ENCODE peak calls at places on chromosomes 3 and 15, in eight cellular contexts. One of them, this sample, is unnamed.

GRCh38 chr15:58748787-58749531 is 548 bp downstream of the ADAM10 start:
- DNase-seq in psoas muscle: peak; percentile 49
- DNase-seq in endothelial cell: peak; percentile 60
- DNase-seq in HFF-Myc: no peak
- DNase-seq in dorsolateral prefrontal cortex: peak; percentile 48
- DNase-seq in progenitor cell of endocrine pancreas: peak; percentile 54
- DNase-seq in type B pancreatic cell: peak; percentile 79
- DNase-seq in glutamatergic neuron: peak; percentile 68
- DNase-seq in this sample: peak; percentile 70

GRCh38 chr3:17122758-17123157 is 238.0 kb downstream of the PLCL2 start:
- DNase-seq in psoas muscle: no peak
- DNase-seq in endothelial cell: no peak
- DNase-seq in HFF-Myc: no peak
- DNase-seq in dorsolateral prefrontal cortex: no peak
- DNase-seq in progenitor cell of endocrine pancreas: no peak
- DNase-seq in type B pancreatic cell: no peak
- DNase-seq in glutamatergic neuron: no peak
- DNase-seq in this sample: no peak

GRCh38 chr3:46163551-46163981 is 44.5 kb downstream of the CCR1 start:
- DNase-seq in psoas muscle: no peak
- DNase-seq in endothelial cell: no peak
- DNase-seq in HFF-Myc: no peak
- DNase-seq in dorsolateral prefrontal cortex: no peak
- DNase-seq in progenitor cell of endocrine pancreas: no peak
- DNase-seq in type B pancreatic cell: no peak
- DNase-seq in glutamatergic neuron: no peak
- DNase-seq in this sample: no peak

GRCh38 chr3:13480340-13481318 is 523 bp downstream of the HDAC11 start:
- DNase-seq in psoas muscle: no peak
- DNase-seq in endothelial cell: peak; percentile 31
- DNase-seq in HFF-Myc: no peak
- DNase-seq in dorsolateral prefrontal cortex: peak; percentile 52
- DNase-seq in progenitor cell of endocrine pancreas: no peak
- DNase-seq in type B pancreatic cell: no peak
- DNase-seq in glutamatergic neuron: peak; percentile 45
- DNase-seq in this sample: peak; percentile 29

GRCh38 chr15:52689562-52689961 is 10.4 kb upstream of the ATOSA start:
- DNase-seq in psoas muscle: no peak
- DNase-seq in endothelial cell: no peak
- DNase-seq in HFF-Myc: no peak
- DNase-seq in dorsolateral prefrontal cortex: no peak
- DNase-seq in progenitor cell of endocrine pancreas: no peak
- DNase-seq in type B pancreatic cell: no peak
- DNase-seq in glutamatergic neuron: no peak
- DNase-seq in this sample: no peak

GRCh38 chr3:56878046-56878445 is 76.3 kb upstream of the ARHGEF3 start:
- DNase-seq in psoas muscle: no peak
- DNase-seq in endothelial cell: no peak
- DNase-seq in HFF-Myc: no peak
- DNase-seq in dorsolateral prefrontal cortex: peak; percentile 19
- DNase-seq in progenitor cell of endocrine pancreas: no peak
- DNase-seq in type B pancreatic cell: no peak
- DNase-seq in glutamatergic neuron: no peak
- DNase-seq in this sample: no peak

GRCh38 chr15:51908312-51908711 is 63.3 kb downstream of the LEO1 start:
- DNase-seq in psoas muscle: no peak
- DNase-seq in endothelial cell: no peak
- DNase-seq in HFF-Myc: no peak
- DNase-seq in dorsolateral prefrontal cortex: no peak
- DNase-seq in progenitor cell of endocrine pancreas: no peak
- DNase-seq in type B pancreatic cell: no peak
- DNase-seq in glutamatergic neuron: no peak
- DNase-seq in this sample: no peak

GRCh38 chr15:28131400-28131799 is 32.3 kb upstream of the OCA2 start:
- DNase-seq in psoas muscle: no peak
- DNase-seq in endothelial cell: no peak
- DNase-seq in HFF-Myc: no peak
- DNase-seq in dorsolateral prefrontal cortex: no peak
- DNase-seq in progenitor cell of endocrine pancreas: no peak
- DNase-seq in type B pancreatic cell: no peak
- DNase-seq in glutamatergic neuron: no peak
- DNase-seq in this sample: no peak

GRCh38 chr15:52020253-52021085 is 1.4 kb downstream of the MAPK6 start:
- DNase-seq in psoas muscle: no peak
- DNase-seq in endothelial cell: no peak
- DNase-seq in HFF-Myc: no peak
- DNase-seq in dorsolateral prefrontal cortex: no peak
- DNase-seq in progenitor cell of endocrine pancreas: no peak
- DNase-seq in type B pancreatic cell: no peak
- DNase-seq in glutamatergic neuron: no peak
- DNase-seq in this sample: no peak

GRCh38 chr3:21447471-21448205 is 303.4 kb downstream of the ZNF385D start:
- DNase-seq in psoas muscle: no peak
- DNase-seq in endothelial cell: no peak
- DNase-seq in HFF-Myc: peak; percentile 70
- DNase-seq in dorsolateral prefrontal cortex: no peak
- DNase-seq in progenitor cell of endocrine pancreas: no peak
- DNase-seq in type B pancreatic cell: no peak
- DNase-seq in glutamatergic neuron: no peak
- DNase-seq in this sample: no peak

GRCh38 chr3:194857459-194858113 is 171.9 kb downstream of the FAM43A start:
- DNase-seq in psoas muscle: no peak
- DNase-seq in endothelial cell: no peak
- DNase-seq in HFF-Myc: no peak
- DNase-seq in dorsolateral prefrontal cortex: no peak
- DNase-seq in progenitor cell of endocrine pancreas: no peak
- DNase-seq in type B pancreatic cell: no peak
- DNase-seq in glutamatergic neuron: no peak
- DNase-seq in this sample: no peak

GRCh38 chr3:72319202-72320095 is 528.8 kb downstream of the SHQ1 start:
- DNase-seq in psoas muscle: no peak
- DNase-seq in endothelial cell: no peak
- DNase-seq in HFF-Myc: no peak
- DNase-seq in dorsolateral prefrontal cortex: no peak
- DNase-seq in progenitor cell of endocrine pancreas: no peak
- DNase-seq in type B pancreatic cell: no peak
- DNase-seq in glutamatergic neuron: no peak
- DNase-seq in this sample: no peak

GRCh38 chr3:185200639-185201038 is 47.8 kb upstream of the C3orf70 start:
- DNase-seq in psoas muscle: no peak
- DNase-seq in endothelial cell: no peak
- DNase-seq in HFF-Myc: no peak
- DNase-seq in dorsolateral prefrontal cortex: no peak
- DNase-seq in progenitor cell of endocrine pancreas: no peak
- DNase-seq in type B pancreatic cell: no peak
- DNase-seq in glutamatergic neuron: no peak
- DNase-seq in this sample: no peak

GRCh38 chr3:119690043-119690656 is 12.7 kb upstream of the CFAP91 start:
- DNase-seq in psoas muscle: no peak
- DNase-seq in endothelial cell: no peak
- DNase-seq in HFF-Myc: no peak
- DNase-seq in dorsolateral prefrontal cortex: no peak
- DNase-seq in progenitor cell of endocrine pancreas: no peak
- DNase-seq in type B pancreatic cell: no peak
- DNase-seq in glutamatergic neuron: no peak
- DNase-seq in this sample: no peak

GRCh38 chr3:155504682-155505081 is 211.2 kb upstream of the STRIT1 start:
- DNase-seq in psoas muscle: no peak
- DNase-seq in endothelial cell: no peak
- DNase-seq in HFF-Myc: no peak
- DNase-seq in dorsolateral prefrontal cortex: no peak
- DNase-seq in progenitor cell of endocrine pancreas: no peak
- DNase-seq in type B pancreatic cell: no peak
- DNase-seq in glutamatergic neuron: no peak
- DNase-seq in this sample: no peak

GRCh38 chr15:38843736-38844590 is 279.3 kb upstream of the RASGRP1 start:
- DNase-seq in psoas muscle: no peak
- DNase-seq in endothelial cell: no peak
- DNase-seq in HFF-Myc: peak; percentile 81
- DNase-seq in dorsolateral prefrontal cortex: no peak
- DNase-seq in progenitor cell of endocrine pancreas: no peak
- DNase-seq in type B pancreatic cell: no peak
- DNase-seq in glutamatergic neuron: no peak
- DNase-seq in this sample: no peak

GRCh38 chr3:7728566-7729519 is 772.8 kb upstream of the LMCD1 start:
- DNase-seq in psoas muscle: no peak
- DNase-seq in endothelial cell: no peak
- DNase-seq in HFF-Myc: no peak
- DNase-seq in dorsolateral prefrontal cortex: no peak
- DNase-seq in progenitor cell of endocrine pancreas: no peak
- DNase-seq in type B pancreatic cell: no peak
- DNase-seq in glutamatergic neuron: no peak
- DNase-seq in this sample: no peak

GRCh38 chr3:142931222-142931621 is 32.3 kb downstream of the PAQR9 start:
- DNase-seq in psoas muscle: no peak
- DNase-seq in endothelial cell: no peak
- DNase-seq in HFF-Myc: no peak
- DNase-seq in dorsolateral prefrontal cortex: no peak
- DNase-seq in progenitor cell of endocrine pancreas: no peak
- DNase-seq in type B pancreatic cell: no peak
- DNase-seq in glutamatergic neuron: no peak
- DNase-seq in this sample: no peak

GRCh38 chr15:73921257-73921890 is 4.9 kb upstream of the LOXL1 start:
- DNase-seq in psoas muscle: no peak
- DNase-seq in endothelial cell: no peak
- DNase-seq in HFF-Myc: no peak
- DNase-seq in dorsolateral prefrontal cortex: no peak
- DNase-seq in progenitor cell of endocrine pancreas: no peak
- DNase-seq in type B pancreatic cell: no peak
- DNase-seq in glutamatergic neuron: no peak
- DNase-seq in this sample: no peak

GRCh38 chr3:69927571-69927970 is 72.0 kb upstream of the SAMMSON start:
- DNase-seq in psoas muscle: no peak
- DNase-seq in endothelial cell: no peak
- DNase-seq in HFF-Myc: no peak
- DNase-seq in dorsolateral prefrontal cortex: no peak
- DNase-seq in progenitor cell of endocrine pancreas: no peak
- DNase-seq in type B pancreatic cell: no peak
- DNase-seq in glutamatergic neuron: no peak
- DNase-seq in this sample: no peak

GRCh38 chr3:46386206-46386605 is 15.5 kb downstream of the CCR5 start:
- DNase-seq in psoas muscle: no peak
- DNase-seq in endothelial cell: no peak
- DNase-seq in HFF-Myc: no peak
- DNase-seq in dorsolateral prefrontal cortex: no peak
- DNase-seq in progenitor cell of endocrine pancreas: no peak
- DNase-seq in type B pancreatic cell: no peak
- DNase-seq in glutamatergic neuron: no peak
- DNase-seq in this sample: no peak

GRCh38 chr15:63513728-63514127 is 9.3 kb downstream of the USP3 start:
- DNase-seq in psoas muscle: no peak
- DNase-seq in endothelial cell: no peak
- DNase-seq in HFF-Myc: no peak
- DNase-seq in dorsolateral prefrontal cortex: no peak
- DNase-seq in progenitor cell of endocrine pancreas: no peak
- DNase-seq in type B pancreatic cell: no peak
- DNase-seq in glutamatergic neuron: no peak
- DNase-seq in this sample: no peak

GRCh38 chr15:56411122-56411749 is 46.0 kb downstream of the TEX9 start:
- DNase-seq in psoas muscle: no peak
- DNase-seq in endothelial cell: no peak
- DNase-seq in HFF-Myc: peak; percentile 9
- DNase-seq in dorsolateral prefrontal cortex: no peak
- DNase-seq in progenitor cell of endocrine pancreas: no peak
- DNase-seq in type B pancreatic cell: no peak
- DNase-seq in glutamatergic neuron: no peak
- DNase-seq in this sample: no peak

GRCh38 chr15:100714749-100715342 is 112.5 kb downstream of the ASB7 start:
- DNase-seq in psoas muscle: no peak
- DNase-seq in endothelial cell: no peak
- DNase-seq in HFF-Myc: no peak
- DNase-seq in dorsolateral prefrontal cortex: no peak
- DNase-seq in progenitor cell of endocrine pancreas: no peak
- DNase-seq in type B pancreatic cell: no peak
- DNase-seq in glutamatergic neuron: no peak
- DNase-seq in this sample: no peak

GRCh38 chr3:139534992-139535879 is 4.3 kb downstream of the RBP1 start:
- DNase-seq in psoas muscle: peak; percentile 61
- DNase-seq in endothelial cell: no peak
- DNase-seq in HFF-Myc: no peak
- DNase-seq in dorsolateral prefrontal cortex: no peak
- DNase-seq in progenitor cell of endocrine pancreas: no peak
- DNase-seq in type B pancreatic cell: no peak
- DNase-seq in glutamatergic neuron: peak; percentile 53
- DNase-seq in this sample: no peak

GRCh38 chr3:136070953-136071949 is 105.7 kb downstream of the PPP2R3A start:
- DNase-seq in psoas muscle: no peak
- DNase-seq in endothelial cell: peak; percentile 7
- DNase-seq in HFF-Myc: no peak
- DNase-seq in dorsolateral prefrontal cortex: no peak
- DNase-seq in progenitor cell of endocrine pancreas: no peak
- DNase-seq in type B pancreatic cell: no peak
- DNase-seq in glutamatergic neuron: no peak
- DNase-seq in this sample: no peak
- TF ChIP-seq CTCF in psoas muscle: peak; percentile 22
- TF ChIP-seq CTCF in endothelial cell: no peak
- TF ChIP-seq CTCF in HFF-Myc: no peak
- TF ChIP-seq CTCF in dorsolateral prefrontal cortex: peak; percentile 25
- TF ChIP-seq CTCF in progenitor cell of endocrine pancreas: no peak
- TF ChIP-seq CTCF in type B pancreatic cell: peak; percentile 15
- TF ChIP-seq CTCF in glutamatergic neuron: no peak
- TF ChIP-seq CTCF in this sample: peak; percentile 25

GRCh38 chr3:12454076-12454807 is 30.0 kb upstream of the TSEN2 start:
- DNase-seq in psoas muscle: no peak
- DNase-seq in endothelial cell: no peak
- DNase-seq in HFF-Myc: no peak
- DNase-seq in dorsolateral prefrontal cortex: no peak
- DNase-seq in progenitor cell of endocrine pancreas: no peak
- DNase-seq in type B pancreatic cell: no peak
- DNase-seq in glutamatergic neuron: no peak
- DNase-seq in this sample: no peak
- TF ChIP-seq CTCF in psoas muscle: no peak
- TF ChIP-seq CTCF in endothelial cell: no peak
- TF ChIP-seq CTCF in HFF-Myc: no peak
- TF ChIP-seq CTCF in dorsolateral prefrontal cortex: no peak
- TF ChIP-seq CTCF in progenitor cell of endocrine pancreas: no peak
- TF ChIP-seq CTCF in type B pancreatic cell: no peak
- TF ChIP-seq CTCF in glutamatergic neuron: no peak
- TF ChIP-seq CTCF in this sample: no peak

GRCh38 chr3:99747915-99748314 is 69.7 kb upstream of the CMSS1 start:
- DNase-seq in psoas muscle: no peak
- DNase-seq in endothelial cell: peak; percentile 23
- DNase-seq in HFF-Myc: peak; percentile 60
- DNase-seq in dorsolateral prefrontal cortex: no peak
- DNase-seq in progenitor cell of endocrine pancreas: no peak
- DNase-seq in type B pancreatic cell: no peak
- DNase-seq in glutamatergic neuron: no peak
- DNase-seq in this sample: no peak
- TF ChIP-seq CTCF in psoas muscle: peak; percentile 5
- TF ChIP-seq CTCF in endothelial cell: no peak
- TF ChIP-seq CTCF in HFF-Myc: peak; percentile 59
- TF ChIP-seq CTCF in dorsolateral prefrontal cortex: peak; percentile 13
- TF ChIP-seq CTCF in progenitor cell of endocrine pancreas: peak; percentile 22
- TF ChIP-seq CTCF in type B pancreatic cell: peak; percentile 53
- TF ChIP-seq CTCF in glutamatergic neuron: no peak
- TF ChIP-seq CTCF in this sample: no peak

GRCh38 chr15:43545426-43545825 is 28.0 kb downstream of the MAP1A start:
- DNase-seq in psoas muscle: no peak
- DNase-seq in endothelial cell: no peak
- DNase-seq in HFF-Myc: no peak
- DNase-seq in dorsolateral prefrontal cortex: no peak
- DNase-seq in progenitor cell of endocrine pancreas: no peak
- DNase-seq in type B pancreatic cell: no peak
- DNase-seq in glutamatergic neuron: no peak
- DNase-seq in this sample: no peak
- TF ChIP-seq CTCF in psoas muscle: no peak
- TF ChIP-seq CTCF in endothelial cell: no peak
- TF ChIP-seq CTCF in HFF-Myc: no peak
- TF ChIP-seq CTCF in dorsolateral prefrontal cortex: no peak
- TF ChIP-seq CTCF in progenitor cell of endocrine pancreas: no peak
- TF ChIP-seq CTCF in type B pancreatic cell: no peak
- TF ChIP-seq CTCF in glutamatergic neuron: no peak
- TF ChIP-seq CTCF in this sample: no peak

GRCh38 chr3:180855364-180855763 is 57.1 kb upstream of the FXR1 start:
- DNase-seq in psoas muscle: no peak
- DNase-seq in endothelial cell: no peak
- DNase-seq in HFF-Myc: no peak
- DNase-seq in dorsolateral prefrontal cortex: no peak
- DNase-seq in progenitor cell of endocrine pancreas: no peak
- DNase-seq in type B pancreatic cell: no peak
- DNase-seq in glutamatergic neuron: no peak
- DNase-seq in this sample: no peak
- TF ChIP-seq CTCF in psoas muscle: peak; percentile 12
- TF ChIP-seq CTCF in endothelial cell: peak; percentile 26
- TF ChIP-seq CTCF in HFF-Myc: no peak
- TF ChIP-seq CTCF in dorsolateral prefrontal cortex: no peak
- TF ChIP-seq CTCF in progenitor cell of endocrine pancreas: no peak
- TF ChIP-seq CTCF in type B pancreatic cell: peak; percentile 48
- TF ChIP-seq CTCF in glutamatergic neuron: peak; percentile 15
- TF ChIP-seq CTCF in this sample: peak; percentile 37

This sample was measured in GM06990.